ENCODE peak calls at places on chromosomes 7 and 10, in six cellular contexts. O is activated naive CD4-positive, alpha-beta T cell; M is posterior cingulate gyrus; X is activated CD8-positive, alpha-beta T cell treated with anti-CD3 and anti-CD28 coated beads for 36 hours; E is fibroblast of the conjunctiva; Z is fibroblast of mammary gland. Q is an unnamed sample.

GRCh38 chr7:21314954-21315353 is 112.9 kb upstream of the SP4 start:
- DNase-seq in O (no peak), E (no peak), X (no peak), Z (no peak), M (no peak), Q (no peak)

GRCh38 chr10:88974012-88974411 is 16.6 kb upstream of the FAS start:
- DNase-seq in O (no peak), E (no peak), M (no peak), X (no peak), Z (peak; percentile 48), Q (no peak)

GRCh38 chr7:85950418-85950817 is 693.3 kb upstream of the GRM3 start:
- DNase-seq in X (no peak), M (no peak), O (no peak), E (no peak), Z (no peak), Q (no peak)

GRCh38 chr7:78197447-78197846 is 398.9 kb downstream of the PHTF2 start:
- DNase-seq in O (no peak), X (no peak), M (no peak), Z (peak; percentile 84), E (peak; percentile 18), Q (no peak)

GRCh38 chr10:128242641-128243040 is 116.4 kb upstream of the MKI67 start:
- DNase-seq in E (no peak), Z (no peak), X (no peak), O (no peak), M (no peak), Q (no peak)

GRCh38 chr10:103758294-103758681 is 97.1 kb downstream of the SH3PXD2A start:
- DNase-seq in Z (peak; percentile 86), X (no peak), M (no peak), E (no peak), O (no peak), Q (no peak)

GRCh38 chr7:1062296-1063294 is 18.2 kb downstream of the GPR146 start:
- DNase-seq in Z (no peak), M (no peak), X (no peak), O (no peak), E (no peak), Q (no peak)

GRCh38 chr10:99730026-99730425 is 1.9 kb downstream of the COX15 start:
- DNase-seq in E (no peak), X (no peak), M (no peak), Z (peak; percentile 44), O (no peak), Q (no peak)

GRCh38 chr7:106679153-106679931 is 18.4 kb upstream of the CCDC71L start:
- DNase-seq in O (no peak), X (peak; percentile 64), M (no peak), Z (peak; percentile 73), E (no peak), Q (no peak)

GRCh38 chr10:36096571-36096970 is 454.5 kb upstream of the FZD8 start:
- DNase-seq in M (no peak), E (no peak), Z (peak; percentile 62), O (no peak), X (no peak), Q (no peak)

GRCh38 chr7:155188357-155188756 is 109.3 kb upstream of the INSIG1 start:
- DNase-seq in Z (no peak), M (no peak), E (no peak), O (no peak), X (no peak), Q (no peak)

GRCh38 chr10:79058899-79059771 is 9.6 kb upstream of the ZMIZ1 start:
- DNase-seq in X (peak; percentile 0), O (no peak), Z (no peak), E (no peak), M (peak; percentile 17), Q (no peak)

GRCh38 chr10:97024181-97025073 is 161.3 kb downstream of the SLIT1 start:
- DNase-seq in E (no peak), M (no peak), O (no peak), X (no peak), Z (peak; percentile 56), Q (no peak)

GRCh38 chr7:73329861-73330581 is 2.1 kb downstream of the FKBP6 start:
- DNase-seq in X (no peak), M (peak; percentile 35), O (no peak), E (no peak), Z (peak; percentile 37), Q (no peak)

GRCh38 chr10:30647089-30647488 is 17.5 kb upstream of the LYZL2 start:
- DNase-seq in M (no peak), Z (no peak), X (peak; percentile 24), E (no peak), O (no peak), Q (no peak)

GRCh38 chr7:148657929-148658328 is 40.8 kb upstream of the CUL1 start:
- DNase-seq in M (no peak), Z (no peak), O (no peak), X (no peak), E (no peak), Q (no peak)

GRCh38 chr7:4018917-4019316 is 663.2 kb upstream of the FOXK1 start:
- DNase-seq in E (no peak), X (no peak), Z (no peak), M (no peak), O (no peak), Q (no peak)

GRCh38 chr10:63698815-63699205 is 177.6 kb downstream of the REEP3 start:
- DNase-seq in X (no peak), O (no peak), M (no peak), E (no peak), Z (peak; percentile 70), Q (no peak)

GRCh38 chr7:8278183-8278582 is 16.2 kb upstream of the ICA1 start:
- DNase-seq in Z (no peak), O (no peak), M (no peak), X (no peak), E (no peak), Q (no peak)

GRCh38 chr10:77531441-77532001 is 106.1 kb downstream of the KCNMA1 start:
- DNase-seq in O (no peak), X (no peak), Z (peak; percentile 89), M (peak; percentile 86), E (peak; percentile 42), Q (peak; percentile 57)

GRCh38 chr7:100598425-100598824 is 3.7 kb upstream of the PCOLCE start:
- DNase-seq in M (no peak), E (no peak), X (no peak), Z (peak; percentile 35), O (no peak), Q (no peak)

GRCh38 chr10:12412671-12413368 is 63.5 kb downstream of the CAMK1D start:
- DNase-seq in X (peak; percentile 75), M (no peak), O (no peak), E (no peak), Z (no peak), Q (no peak)

GRCh38 chr10:17025444-17026295 is 103.9 kb downstream of the CUBN start:
- DNase-seq in X (peak; percentile 89), M (peak; percentile 86), E (peak; percentile 93), Z (peak; percentile 100), O (no peak), Q (peak; percentile 66)

GRCh38 chr10:70921285-70921684 is 32.9 kb upstream of the PCBD1 start:
- DNase-seq in Z (no peak), E (no peak), O (no peak), M (no peak), X (no peak), Q (no peak)

GRCh38 chr10:57979466-57979865 is 288.2 kb downstream of the IPMK start:
- DNase-seq in O (no peak), E (no peak), Z (peak; percentile 17), X (no peak), M (no peak), Q (no peak)

GRCh38 chr10:103659674-103660363 is 166.3 kb downstream of the NEURL1 start:
- DNase-seq in M (peak; percentile 78), O (no peak), E (peak; percentile 79), Z (peak; percentile 86), X (peak; percentile 73), Q (peak; percentile 71)

GRCh38 chr10:17410907-17411306 is 43.5 kb downstream of the ST8SIA6 start:
- DNase-seq in M (no peak), O (no peak), E (no peak), X (no peak), Z (no peak), Q (no peak)